ENCODE peak calls at places on chromosome 19, in five cellular contexts. G, J, B, L and X are unnamed samples.

GRCh38 chr19:19489804-19490204 is 25.5 kb downstream of the TSSK6 start:
- DNase-seq in B (no peak), G (no peak), J (no peak), L (no peak), X (no peak)

GRCh38 chr19:28466107-28467045 is 746.6 kb downstream of the UQCRFS1 start:
- DNase-seq in G (peak), L (no peak), B (peak), J (peak), X (peak)

GRCh38 chr19:55369651-55370304 is 485 bp downstream of the IL11 start:
- DNase-seq in B (peak), J (peak), G (no peak), L (no peak), X (peak)

GRCh38 chr19:10681658-10682057 is 19.6 kb upstream of the QTRT1 start:
- DNase-seq in B (no peak), L (no peak), G (no peak), J (no peak), X (no peak)

GRCh38 chr19:10818306-10819123 is 17.5 kb downstream of the TMED1 start:
- DNase-seq in G (no peak), L (no peak), B (no peak), J (no peak), X (no peak)

GRCh38 chr19:10505583-10506229 is 2.5 kb upstream of the KEAP1 start:
- DNase-seq in J (peak), G (peak), L (no peak), B (peak), X (peak)

GRCh38 chr19:46551175-46551574 is 50.0 kb upstream of the CALM3 start:
- DNase-seq in G (no peak), J (no peak), B (no peak), L (no peak), X (no peak)

GRCh38 chr19:33621811-33622504 is at the start of gene CHST8:
- DNase-seq in L (no peak), B (no peak), J (no peak), G (peak), X (no peak)

GRCh38 chr19:45598267-45599011 is 3.6 kb downstream of the GPR4 start:
- DNase-seq in J (no peak), B (no peak), G (no peak), L (no peak), X (no peak)

GRCh38 chr19:11745871-11746270 is 7.1 kb upstream of the ZNF823 start:
- DNase-seq in B (no peak), J (no peak), G (no peak), L (no peak), X (no peak)

GRCh38 chr19:15101479-15102082 is 5.6 kb upstream of the SYDE1 start:
- DNase-seq in B (peak), J (peak), L (no peak), G (no peak), X (peak)

GRCh38 chr19:33612928-33613327 is 8.8 kb upstream of the CHST8 start:
- DNase-seq in L (no peak), G (no peak), J (no peak), B (no peak), X (no peak)

GRCh38 chr19:7865262-7865911 is 8.8 kb downstream of the PRR36 start:
- DNase-seq in B (no peak), G (no peak), L (no peak), J (no peak), X (no peak)

GRCh38 chr19:4584670-4585460 is 25.4 kb upstream of the SEMA6B start:
- DNase-seq in B (no peak), L (no peak), J (no peak), G (no peak), X (no peak)

GRCh38 chr19:46407891-46408426 is 5.4 kb downstream of the CCDC8 start:
- DNase-seq in G (no peak), B (no peak), J (no peak), L (no peak), X (no peak)

GRCh38 chr19:13156968-13157882 is 7.0 kb downstream of the IER2 start:
- DNase-seq in J (no peak), G (no peak), L (no peak), B (no peak), X (no peak)

GRCh38 chr19:30085394-30085793 is 143.4 kb downstream of the URI1 start:
- DNase-seq in G (no peak), J (no peak), B (no peak), L (no peak), X (no peak)

GRCh38 chr19:55813906-55814305 is 17.9 kb downstream of the NLRP11 start:
- DNase-seq in G (no peak), J (no peak), B (no peak), L (no peak), X (no peak)

GRCh38 chr19:56085571-56086275 is 35.4 kb downstream of the ZNF787 start:
- DNase-seq in B (no peak), G (peak), L (no peak), J (peak), X (no peak)

GRCh38 chr19:46962030-46962570 is 57.5 kb upstream of the NPAS1 start:
- DNase-seq in G (no peak), L (no peak), B (no peak), J (peak), X (no peak)

GRCh38 chr19:14479985-14480694 is 5.0 kb upstream of the PTGER1 start:
- DNase-seq in L (no peak), J (peak), B (peak), G (no peak), X (no peak)

GRCh38 chr19:10158485-10158884 is 36.3 kb downstream of the DNMT1 start:
- DNase-seq in L (no peak), B (no peak), J (no peak), G (no peak), X (no peak)

GRCh38 chr19:55642153-55643002 is 1.1 kb upstream of the ZNF581 start:
- DNase-seq in L (no peak), J (no peak), B (peak), G (peak), X (no peak)

GRCh38 chr19:45179063-45179847 is 671 bp downstream of the BLOC1S3 start:
- DNase-seq in B (no peak), G (peak), J (peak), L (no peak), X (no peak)

GRCh38 chr19:56076413-56076998 is 44.6 kb downstream of the ZNF787 start:
- DNase-seq in B (peak), G (peak), L (peak), J (peak), X (peak)

GRCh38 chr19:13640611-13641010 is 123.7 kb upstream of the MRI1 start:
- DNase-seq in L (no peak), J (no peak), B (no peak), G (no peak), X (no peak)

GRCh38 chr19:23203841-23204344 is 46.3 kb downstream of the ZNF724 start:
- DNase-seq in G (no peak), B (no peak), J (no peak), L (no peak), X (no peak)

GRCh38 chr19:54554006-54554405 is 19.6 kb upstream of the LILRA2 start:
- DNase-seq in G (no peak), L (no peak), B (no peak), J (no peak), X (no peak)

GRCh38 chr19:46863818-46864629 is 3.2 kb downstream of the ARHGAP35 start:
- DNase-seq in J (peak), L (no peak), B (peak), G (no peak), X (peak)

GRCh38 chr19:54164369-54165068 is 5.0 kb upstream of the LENG1 start:
- DNase-seq in L (no peak), J (peak), B (peak), G (peak), X (no peak)

GRCh38 chr19:38970664-38971532 is 4.6 kb downstream of the FBXO17 start:
- DNase-seq in G (no peak), J (no peak), B (peak), L (no peak), X (no peak)

GRCh38 chr19:29263305-29264080 is 50.5 kb upstream of the UQCRFS1 start:
- DNase-seq in J (peak), L (no peak), B (peak), G (peak), X (peak)

GRCh38 chr19:23718802-23719201 is 31.8 kb upstream of the ZNF675 start:
- DNase-seq in L (no peak), J (no peak), G (no peak), B (no peak), X (no peak)

GRCh38 chr19:47891622-47891922 is 5.5 kb upstream of the SULT2A1 start:
- DNase-seq in L (no peak), J (no peak), G (no peak), B (no peak), X (no peak)

GRCh38 chr19:6234527-6234926 is 45.2 kb downstream of the MLLT1 start:
- DNase-seq in L (no peak), G (no peak), J (peak), B (no peak), X (no peak)

GRCh38 chr19:11587973-11588631 is 9.2 kb upstream of the ZNF627 start:
- DNase-seq in B (no peak), J (no peak), L (no peak), G (no peak), X (no peak)

GRCh38 chr19:2186071-2186846 is 22.5 kb downstream of the DOT1L start:
- DNase-seq in J (peak), G (no peak), B (peak), L (peak), X (peak)

GRCh38 chr19:35740108-35740422 is 2.2 kb downstream of the IGFLR1 start:
- DNase-seq in L (no peak), B (no peak), J (no peak), G (no peak), X (no peak)

GRCh38 chr19:35742121-35742724 is at the start of gene IGFLR1:
- DNase-seq in G (no peak), J (no peak), B (no peak), L (no peak), X (no peak)

GRCh38 chr19:35739275-35740107 is 2.8 kb downstream of the IGFLR1 start:
- DNase-seq in B (no peak), L (no peak), G (no peak), J (no peak), X (no peak)

GRCh38 chr19:35741216-35741541 is 1.1 kb downstream of the IGFLR1 start:
- DNase-seq in B (no peak), G (no peak), J (no peak), L (no peak), X (no peak)

DNA sequence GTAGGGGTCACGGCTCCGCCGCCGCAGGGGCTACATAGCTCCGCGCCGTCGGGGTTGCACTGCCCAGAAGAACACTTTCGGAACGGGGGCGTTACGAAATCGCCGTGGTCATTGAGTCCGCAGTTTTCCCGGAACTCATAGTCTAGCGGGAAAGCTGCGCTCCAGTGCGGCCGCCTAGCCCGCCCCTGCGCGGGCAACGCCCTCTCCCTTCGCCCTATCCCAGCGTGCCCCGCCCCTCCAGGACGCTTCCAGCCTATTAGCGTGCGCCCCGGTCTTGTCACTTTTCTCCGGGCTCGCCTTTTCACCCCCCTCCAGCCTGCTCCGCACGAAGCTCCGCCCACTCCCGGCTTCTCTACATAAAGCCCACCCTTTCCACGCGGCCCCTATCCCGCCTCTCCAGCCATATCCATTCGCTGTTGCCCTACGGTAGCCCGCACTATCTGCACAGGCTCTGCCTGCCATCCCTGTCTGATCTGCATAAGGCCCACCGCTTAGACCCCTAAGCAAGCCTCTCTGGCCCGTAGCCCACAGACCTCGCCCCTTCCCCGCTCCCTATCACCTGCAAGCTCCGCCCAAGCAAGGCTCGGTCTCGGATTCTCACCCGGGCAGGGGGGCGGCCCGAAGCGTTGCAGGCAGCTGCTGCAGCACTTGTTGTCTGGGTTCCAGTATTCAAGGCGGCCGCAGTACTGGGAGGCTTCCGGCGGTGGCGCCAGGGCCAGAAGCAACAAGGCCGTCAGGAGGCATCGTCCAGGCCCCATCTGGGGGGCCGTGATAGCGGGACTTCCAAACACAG is 1.6 kb downstream of the IGFLR1 start:
- DNase-seq in G (peak), L (peak), J (peak), B (peak), X (peak)
- TF ChIP-seq CTCF in G (peak), L (peak), J (peak), B (no peak), X (peak)

DNA sequence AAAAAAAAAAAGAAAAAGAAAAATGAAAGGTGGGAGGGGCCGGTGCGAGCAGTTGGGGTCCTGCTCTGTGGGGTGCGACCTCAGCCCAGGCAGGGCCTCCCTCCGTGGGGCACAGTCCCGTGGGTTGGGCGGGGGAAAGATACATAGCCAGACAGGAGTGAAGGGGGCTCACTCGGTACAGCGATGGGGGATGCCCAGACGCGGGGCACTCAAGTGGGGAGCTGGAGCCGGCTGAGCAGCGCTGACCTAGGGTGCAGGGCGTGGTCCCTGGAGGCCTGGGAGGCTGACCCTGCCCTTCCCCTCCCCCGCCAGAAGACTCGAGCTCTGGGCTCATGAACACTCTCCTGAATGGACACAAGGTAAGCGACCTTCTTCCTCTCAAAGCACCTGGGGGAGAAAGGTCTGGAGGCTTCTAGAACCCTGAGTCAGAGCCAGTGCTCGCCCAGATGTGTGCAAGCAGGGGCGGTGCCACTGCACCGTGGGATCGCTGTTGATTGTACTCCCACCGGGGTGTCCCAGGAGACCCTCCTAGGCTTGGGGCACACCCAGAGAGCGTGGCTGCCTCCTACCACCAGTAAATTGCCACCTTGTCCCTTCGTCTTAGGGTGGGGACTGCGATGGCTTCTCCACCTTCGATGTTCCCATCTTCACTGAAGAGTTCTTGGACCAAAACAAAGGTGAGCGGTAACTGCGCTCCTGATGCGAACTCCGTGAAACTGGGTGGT is 3.4 kb downstream of the HMG20B start:
- DNase-seq in L (no peak), G (no peak), J (no peak), B (no peak), X (no peak)
- H3K4me3 ChIP-seq in L (peak), G (no peak), J (no peak), B (no peak), X (peak)

GRCh38 chr19:57615346-57615745 is 1.3 kb downstream of the ZNF134 start:
- DNase-seq in L (no peak), B (no peak), J (no peak), G (no peak), X (no peak)

GRCh38 chr19:57611113-57611512 is 2.9 kb upstream of the ZNF134 start:
- DNase-seq in B (no peak), G (no peak), L (no peak), J (no peak), X (no peak)

DNA sequence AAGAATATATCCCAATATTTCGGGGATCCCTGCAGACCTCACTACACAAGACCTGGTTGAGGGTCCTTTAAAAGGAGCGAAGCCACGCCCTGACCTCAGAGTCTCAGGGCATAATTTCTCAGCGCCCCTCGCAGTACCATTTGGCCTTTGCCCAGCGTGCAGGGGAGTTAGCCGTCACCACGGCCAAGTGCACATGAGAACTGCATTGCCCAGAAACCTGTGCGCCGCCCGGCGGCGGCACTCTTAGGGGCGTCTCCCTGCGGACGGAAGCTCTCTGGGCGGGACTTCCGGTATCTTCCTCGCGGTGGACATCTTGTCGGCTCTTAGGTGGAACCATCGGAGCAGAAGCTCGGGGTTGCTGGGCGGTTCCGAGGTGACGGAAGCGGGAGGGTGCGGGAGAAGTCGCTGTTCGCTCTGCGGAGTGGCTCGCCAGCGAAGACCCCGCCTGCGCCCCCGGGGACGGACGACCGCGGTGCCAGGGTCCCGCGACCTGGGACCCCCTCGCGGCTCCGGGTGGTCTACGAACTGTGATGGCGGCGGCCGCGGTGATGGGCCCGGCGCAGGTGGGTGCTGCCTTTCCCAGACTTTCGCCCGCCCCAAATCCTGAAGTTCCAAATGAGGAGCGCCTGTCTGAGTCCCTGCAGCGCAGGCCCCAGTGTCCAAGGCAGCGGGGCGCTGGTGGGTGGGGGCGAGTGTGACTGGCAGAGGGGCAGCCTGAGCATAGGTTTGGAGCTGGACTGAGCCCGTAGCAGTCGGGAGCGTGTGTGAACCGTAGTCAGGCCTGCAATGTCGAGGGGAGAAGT is at the start of gene ZNF134:
- DNase-seq in L (peak), G (peak), B (peak), J (peak), X (peak)
- TF ChIP-seq CTCF in L (peak), G (peak), B (peak), J (peak), X (peak)

GRCh38 chr19:18263324-18264215 is 10.7 kb downstream of the IQCN start:
- DNase-seq in J (no peak), G (no peak), L (no peak), B (no peak), X (no peak)

GRCh38 chr19:18266863-18267686 is 7.2 kb downstream of the IQCN start:
- DNase-seq in L (no peak), G (no peak), J (no peak), B (no peak), X (no peak)

GRCh38 chr19:18264956-18265610 is 9.2 kb downstream of the IQCN start:
- DNase-seq in G (no peak), L (no peak), B (no peak), J (no peak), X (no peak)

GRCh38 chr19:18264428-18264827 is 9.8 kb downstream of the IQCN start:
- DNase-seq in L (no peak), G (no peak), J (no peak), B (no peak), X (no peak)

DNA sequence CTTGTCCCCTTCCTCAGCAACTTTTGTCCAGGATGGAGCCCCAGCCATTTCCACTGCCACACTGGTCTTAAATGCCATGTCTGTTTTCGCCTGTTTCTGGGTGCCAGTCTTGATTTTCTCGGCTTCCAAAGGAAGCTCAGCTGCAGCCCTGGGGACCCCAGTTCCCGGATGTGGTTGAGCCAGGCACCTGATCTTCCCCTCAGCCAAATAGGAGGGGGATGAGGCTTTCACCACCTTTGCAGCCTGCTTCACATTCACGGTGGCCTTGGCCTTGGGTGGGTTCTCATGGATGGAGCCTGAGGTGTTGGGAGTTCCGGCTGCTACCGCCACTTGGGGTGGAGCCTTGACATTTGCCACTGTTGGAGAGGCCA is 8.7 kb downstream of the IQCN start:
- DNase-seq in G (no peak), J (no peak), B (no peak), L (no peak), X (no peak)
- H3K4me3 ChIP-seq in G (no peak), J (no peak), B (no peak), L (no peak), X (no peak)

GRCh38 chr19:16325161-16325527 is 518 bp downstream of the KLF2 start:
- DNase-seq in G (peak), L (no peak), J (no peak), B (no peak), X (no peak)
- TF ChIP-seq CTCF in G (no peak), L (peak), J (no peak), B (no peak), X (peak)

GRCh38 chr19:32599258-32599657 is 18.3 kb downstream of the PDCD5 start:
- DNase-seq in L (no peak), G (no peak), B (no peak), J (no peak), X (no peak)

GRCh38 chr19:32599736-32600157 is 18.8 kb downstream of the PDCD5 start:
- DNase-seq in G (no peak), L (peak), B (peak), J (peak), X (peak)

GRCh38 chr19:32595491-32595890 is 14.5 kb downstream of the PDCD5 start:
- DNase-seq in L (no peak), G (no peak), B (no peak), J (no peak), X (no peak)

GRCh38 chr19:32598022-32598421 is 17.0 kb downstream of the PDCD5 start:
- DNase-seq in L (no peak), J (no peak), B (no peak), G (no peak), X (no peak)

DNA sequence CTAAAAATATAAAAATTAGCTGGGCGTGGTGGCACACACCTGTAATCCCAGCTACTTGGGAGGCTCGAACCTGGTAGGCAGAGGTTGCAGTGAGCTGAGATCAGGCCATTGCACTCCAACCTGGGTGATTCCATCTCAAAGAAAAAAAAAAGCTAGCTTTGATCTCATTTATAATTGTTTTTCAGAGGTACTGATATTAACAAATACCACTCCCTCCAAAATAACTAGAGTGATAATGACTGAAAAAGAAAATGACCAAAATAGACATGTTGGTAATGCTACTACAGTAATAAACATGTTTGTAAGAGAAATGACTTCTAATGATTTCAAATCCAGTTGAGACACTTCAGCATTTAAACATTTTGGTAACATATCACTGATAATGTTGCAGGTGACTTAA is 13.0 kb downstream of the PDCD5 start:
- DNase-seq in J (no peak), G (no peak), L (no peak), B (no peak), X (no peak)
- H3K4me3 ChIP-seq in J (no peak), G (no peak), L (no peak), B (no peak), X (no peak)